ENCODE peak calls at places on chromosomes 13 and 19, in five cellular contexts. W is H1, O is neuronal stem cell, T is H9, Z is trophoblast cell. B is an unnamed sample.

GRCh38 chr13:33931397-33931987 is 113.5 kb downstream of the RFC3 start:
- DNase-seq in Z (peak; percentile 26), W (no peak), T (no peak), O (peak; percentile 39), B (peak; percentile 67)

GRCh38 chr13:32468502-32469147 is 40.7 kb upstream of the N4BP2L1 start:
- DNase-seq in Z (no peak), T (no peak), W (no peak), O (no peak), B (no peak)

GRCh38 chr13:75635101-75635620 is 969 bp upstream of the LMO7 start:
- DNase-seq in T (peak; percentile 46), Z (peak; percentile 49), W (no peak), O (no peak), B (peak; percentile 50)

GRCh38 chr19:38769635-38770211 is 3.6 kb downstream of the LGALS7 start:
- DNase-seq in W (no peak), O (no peak), T (peak; percentile 85), Z (peak; percentile 39), B (peak; percentile 24)

GRCh38 chr19:2641332-2641698 is 61.2 kb downstream of the GNG7 start:
- DNase-seq in O (no peak), Z (no peak), W (no peak), T (no peak), B (no peak)

GRCh38 chr13:59099182-59099950 is 1064.4 kb downstream of the DIAPH3 start:
- DNase-seq in T (no peak), W (no peak), O (peak; percentile 37), Z (no peak), B (peak; percentile 60)

GRCh38 chr19:18023596-18024212 is 15.7 kb downstream of the ARRDC2 start:
- DNase-seq in W (no peak), T (no peak), Z (no peak), O (no peak), B (peak; percentile 85)

GRCh38 chr13:34842466-34842865 is 99.6 kb upstream of the NBEA start:
- DNase-seq in O (no peak), W (no peak), T (no peak), Z (no peak), B (no peak)

GRCh38 chr13:24675806-24676570 is 4.2 kb upstream of the ATP12A start:
- DNase-seq in W (no peak), O (no peak), Z (no peak), T (no peak), B (no peak)

GRCh38 chr19:17829855-17830566 is 8.7 kb upstream of the INSL3 start:
- DNase-seq in O (peak; percentile 72), T (peak; percentile 97), Z (peak; percentile 61), W (peak; percentile 89), B (peak; percentile 55)

GRCh38 chr19:4987692-4988370 is 18.9 kb downstream of the KDM4B start:
- DNase-seq in T (no peak), W (no peak), O (no peak), Z (no peak), B (peak; percentile 73)
- H3K23ac ChIP-seq in T (no peak overlapping the region), W (no peak overlapping the region), O (no peak overlapping the region), Z (no peak overlapping the region), B (no peak overlapping the region)

GRCh38 chr13:25980255-25980654 is 71.6 kb downstream of the SHISA2 start:
- DNase-seq in W (peak; percentile 46), T (peak; percentile 80), Z (peak; percentile 14), O (no peak), B (peak; percentile 35)
- H2BK12ac ChIP-seq in W (peak overlapping the region; percentile 93), T (peak overlapping the region; percentile 78), Z (no peak overlapping the region), O (no peak overlapping the region), B (no peak overlapping the region)

GRCh38 chr13:113862766-113863510 is 938 bp downstream of the GAS6 start:
- DNase-seq in T (peak; percentile 60), Z (peak; percentile 49), O (no peak), W (no peak), B (peak; percentile 43)
- H3K23ac ChIP-seq in T (no peak overlapping the region), Z (no peak overlapping the region), O (no peak overlapping the region), W (no peak overlapping the region), B (no peak overlapping the region)

GRCh38 chr13:49042476-49042875 is 66.8 kb downstream of the FNDC3A start:
- DNase-seq in O (no peak), T (no peak), W (no peak), Z (no peak), B (no peak)

GRCh38 chr13:49044008-49044407 is 68.3 kb downstream of the FNDC3A start:
- DNase-seq in T (no peak), O (no peak), Z (no peak), W (no peak), B (no peak)

GRCh38 chr13:49044849-49045248 is 69.1 kb downstream of the FNDC3A start:
- DNase-seq in O (no peak), Z (no peak), W (no peak), T (no peak), B (no peak)

GRCh38 chr13:49046002-49046401 is 70.3 kb downstream of the FNDC3A start:
- DNase-seq in W (no peak), O (no peak), Z (no peak), T (no peak), B (no peak)

GRCh38 chr13:49040872-49041271 is 65.2 kb downstream of the FNDC3A start:
- DNase-seq in O (no peak), T (no peak), Z (no peak), W (no peak), B (no peak)
- H2BK12ac ChIP-seq in O (no peak overlapping the region), T (no peak overlapping the region), Z (no peak overlapping the region), W (no peak overlapping the region), B (no peak overlapping the region)

GRCh38 chr13:97249093-97249787 is 27.1 kb downstream of the MBNL2 start:
- DNase-seq in O (no peak), W (no peak), Z (no peak), T (no peak), B (peak; percentile 80)
- H3K23ac ChIP-seq in O (no peak overlapping the region), W (no peak overlapping the region), Z (no peak overlapping the region), T (no peak overlapping the region), B (no peak overlapping the region)

DNA sequence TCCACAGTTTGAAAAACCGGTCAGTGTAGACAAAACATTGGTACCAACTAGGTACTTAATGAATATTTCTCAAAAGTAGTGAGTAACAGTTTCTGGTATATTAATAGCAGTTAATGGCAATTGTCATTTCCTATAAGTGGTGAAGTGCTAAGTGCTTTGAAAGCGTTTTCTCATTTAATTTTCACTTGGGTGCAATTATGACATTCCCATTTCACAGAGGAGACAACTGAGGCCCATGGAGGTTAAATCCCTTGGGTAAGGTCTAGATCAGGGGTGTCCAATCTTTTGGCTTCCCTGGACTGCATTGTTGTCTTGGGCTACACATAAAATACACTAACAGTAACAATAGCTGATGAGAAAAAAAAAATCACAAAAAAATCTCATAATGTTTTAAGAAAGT is 687 bp upstream of the SYT3 start:
- DNase-seq in W (no peak), T (no peak), O (no peak), Z (no peak), B (no peak)
- H2BK12ac ChIP-seq in W (no peak overlapping the region), T (no peak overlapping the region), O (no peak overlapping the region), Z (no peak overlapping the region), B (no peak overlapping the region)

DNA sequence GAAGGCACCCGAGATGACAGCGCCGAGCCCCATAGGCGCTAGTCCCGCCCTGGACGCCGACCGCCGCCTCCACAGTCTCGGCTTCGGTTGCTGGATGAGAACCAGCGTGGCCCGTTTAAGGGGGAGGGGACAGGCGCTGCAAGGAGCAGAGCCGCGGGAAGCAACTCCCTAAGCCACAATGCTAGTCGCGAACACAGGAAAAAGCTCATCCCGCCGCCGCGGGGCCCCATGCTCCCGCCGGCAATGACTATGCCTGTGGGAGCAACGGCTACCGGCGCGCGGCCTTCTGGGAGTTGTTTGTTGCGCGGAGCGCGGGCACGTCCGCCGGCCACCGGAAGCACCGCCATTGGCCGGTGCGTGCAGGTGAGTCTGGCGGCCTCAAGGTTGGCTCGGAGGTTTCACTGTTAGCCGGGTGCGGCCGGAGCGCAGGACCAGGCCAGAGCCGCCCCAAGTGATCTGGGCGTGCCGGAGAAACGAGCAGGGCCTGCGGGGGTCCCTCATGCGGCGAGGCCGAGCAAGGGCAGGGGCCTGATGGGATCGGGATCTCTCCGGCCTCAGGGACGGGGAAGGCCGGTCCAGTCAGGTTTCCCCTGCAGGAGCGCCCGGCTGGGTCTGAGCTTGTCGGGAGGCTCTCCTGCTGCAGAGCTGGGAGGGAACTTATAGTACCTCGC is at the start of gene ZNF544:
- DNase-seq in T (peak; percentile 84), Z (peak; percentile 53), W (no peak), O (peak; percentile 50), B (peak; percentile 82)
- H3K23ac ChIP-seq in T (no peak within 1 kb of the TSS), Z (no peak within 1 kb of the TSS), W (no peak within 1 kb of the TSS), O (peak within 1 kb of the TSS; percentile 87), B (peak within 1 kb of the TSS; percentile 84)

GRCh38 chr19:48668332-48668731 is 4.5 kb downstream of the NTN5 start:
- DNase-seq in W (no peak), Z (no peak), O (no peak), T (no peak), B (no peak)

GRCh38 chr19:48671456-48671995 is 1.3 kb downstream of the NTN5 start:
- DNase-seq in Z (no peak), W (no peak), O (no peak), T (no peak), B (no peak)

GRCh38 chr19:48670699-48671455 is 1.9 kb downstream of the NTN5 start:
- DNase-seq in Z (no peak), T (no peak), O (no peak), W (no peak), B (no peak)

GRCh38 chr19:48668761-48669160 is 4.1 kb downstream of the NTN5 start:
- DNase-seq in Z (no peak), W (no peak), O (no peak), T (no peak), B (no peak)

GRCh38 chr19:48669903-48670668 is 2.7 kb downstream of the NTN5 start:
- DNase-seq in O (no peak), T (no peak), W (no peak), Z (no peak), B (no peak)
- H2BK12ac ChIP-seq in O (no peak overlapping the region), T (no peak overlapping the region), W (no peak overlapping the region), Z (no peak overlapping the region), B (no peak overlapping the region)

DNA sequence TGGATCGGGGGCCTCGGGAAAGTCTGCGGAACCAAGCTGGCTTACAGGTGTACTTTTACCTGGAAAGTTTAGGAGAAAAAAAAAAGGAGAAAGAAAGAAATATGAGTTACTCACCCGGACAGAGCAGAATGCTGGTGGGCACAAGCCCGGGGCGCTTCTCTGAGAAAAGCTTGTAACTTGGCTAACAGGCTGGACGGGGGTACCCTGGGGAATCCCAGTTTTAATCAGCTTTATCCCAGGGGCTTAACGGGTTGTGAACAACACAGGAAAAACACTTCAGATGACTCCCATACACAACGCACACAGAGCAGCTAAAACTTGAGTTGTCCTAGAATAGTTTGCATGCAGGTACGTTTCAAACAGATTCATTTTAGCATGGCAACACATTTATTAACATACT is 37.3 kb downstream of the KLF2 start:
- DNase-seq in T (no peak), Z (no peak), W (no peak), O (no peak), B (no peak)
- H3K23ac ChIP-seq in T (no peak overlapping the region), Z (no peak overlapping the region), W (no peak overlapping the region), O (no peak overlapping the region), B (no peak overlapping the region)